ENCODE peak calls at places on chromosomes 3 and 15, in eight cellular contexts. Z, M, P, B, E, Y, G and R are unnamed samples.

GRCh38 chr3:191026746-191027145 is 164.3 kb upstream of the GMNC start:
- DNase-seq in Y (no peak), B (no peak), Z (no peak), M (no peak), E (no peak), P (no peak), G (no peak), R (no peak)

GRCh38 chr3:136699271-136699828 is 52.8 kb downstream of the STAG1 start:
- DNase-seq in P (no peak), Y (no peak), G (no peak), Z (no peak), B (no peak), E (no peak), M (no peak), R (no peak)

GRCh38 chr3:32303051-32303786 is 64.7 kb downstream of the CMTM8 start:
- DNase-seq in B (no peak), M (no peak), E (no peak), P (no peak), Y (no peak), Z (no peak), G (no peak), R (no peak)

GRCh38 chr3:110968076-110968475 is 103.5 kb upstream of the NECTIN3 start:
- DNase-seq in M (no peak), B (no peak), Y (no peak), Z (no peak), G (no peak), E (no peak), P (no peak), R (no peak)

GRCh38 chr15:88028024-88028423 is 228.5 kb downstream of the NTRK3 start:
- DNase-seq in P (peak; percentile 16), Y (no peak), B (no peak), M (no peak), G (no peak), Z (no peak), E (no peak), R (no peak)

GRCh38 chr3:49609314-49609713 is 55.0 kb downstream of the BSN start:
- DNase-seq in Y (peak; percentile 15), Z (no peak), B (no peak), E (no peak), M (no peak), G (no peak), P (no peak), R (no peak)

GRCh38 chr15:30872341-30872748 is 31.4 kb upstream of the FAN1 start:
- DNase-seq in B (no peak), E (no peak), M (peak; percentile 61), Z (no peak), G (no peak), Y (no peak), P (no peak), R (no peak)

GRCh38 chr15:48084759-48085420 is 35.9 kb upstream of the SLC24A5 start:
- DNase-seq in Z (peak; percentile 25), G (peak; percentile 53), Y (no peak), E (peak; percentile 53), P (no peak), M (peak; percentile 50), B (no peak), R (no peak)

GRCh38 chr3:122515856-122516255 is 1.1 kb upstream of the KPNA1 start:
- DNase-seq in Z (no peak), M (no peak), E (no peak), G (no peak), Y (no peak), B (no peak), P (no peak), R (no peak)

GRCh38 chr3:101379695-101380376 is 59.5 kb upstream of the IMPG2 start:
- DNase-seq in M (no peak), B (no peak), Y (no peak), E (no peak), Z (no peak), G (no peak), P (peak; percentile 2), R (no peak)

GRCh38 chr3:148998715-148999413 is 7.5 kb downstream of the GYG1 start:
- DNase-seq in Y (no peak), P (no peak), B (no peak), E (no peak), M (peak; percentile 39), G (no peak), Z (no peak), R (no peak)